ENCODE peak calls at places on chromosomes 11 and 22, in eight cellular contexts. R is AG09309; S is lung; E is BE2C; V is upper lobe of right lung; X is CD4-positive, alpha-beta T cell; N is fibroblast of lung; A is heart left ventricle. L is an unnamed sample.

GRCh38 chr11:2848497-2848896 is 37.1 kb downstream of the CDKN1C start:
- DNase-seq in R (no peak), S (no peak), E (no peak), V (no peak), X (no peak), N (no peak), A (no peak), L (no peak)

GRCh38 chr11:62245271-62245753 is 3.3 kb downstream of the SCGB1D2 start:
- DNase-seq in R (no peak), S (no peak), E (peak; percentile 10), V (no peak), X (no peak), N (peak; percentile 14), A (no peak), L (peak; percentile 79)

GRCh38 chr22:31532060-31532459 is 35.7 kb downstream of the SFI1 start:
- DNase-seq in R (no peak), S (no peak), E (no peak), V (no peak), X (no peak), N (no peak), A (no peak), L (no peak)

GRCh38 chr11:3627291-3627690 is 14.5 kb downstream of the ART5 start:
- DNase-seq in R (peak; percentile 20), S (no peak), E (no peak), V (no peak), X (no peak), N (no peak), A (no peak), L (no peak)

GRCh38 chr11:76845069-76845468 is 15.6 kb upstream of the ACER3 start:
- DNase-seq in R (no peak), S (no peak), E (no peak), V (no peak), X (no peak), N (no peak), A (no peak), L (no peak)

GRCh38 chr11:46050652-46051051 is 70.6 kb downstream of the PHF21A start:
- DNase-seq in R (no peak), S (no peak), E (no peak), V (no peak), X (no peak), N (no peak), A (no peak), L (no peak)

GRCh38 chr11:45902452-45903380 is 4.4 kb downstream of the FREY1 start:
- DNase-seq in R (no peak), S (no peak), E (no peak), V (no peak), X (no peak), N (no peak), A (no peak), L (no peak)

GRCh38 chr11:62666259-62666926 is 1.3 kb downstream of the CSKMT start:
- DNase-seq in R (no peak), S (no peak), E (no peak), V (no peak), X (no peak), N (no peak), A (no peak), L (no peak)

GRCh38 chr11:70739091-70739490 is 340.8 kb downstream of the CTTN start:
- DNase-seq in R (no peak), S (no peak), E (no peak), V (peak; percentile 49), X (no peak), N (no peak), A (no peak), L (no peak)

GRCh38 chr11:34654491-34655334 is 33.8 kb downstream of the EHF start:
- DNase-seq in R (peak; percentile 38), S (peak; percentile 90), E (no peak), V (peak; percentile 88), X (no peak), N (peak; percentile 90), A (no peak), L (no peak)

GRCh38 chr11:34655335-34656008 is 34.6 kb downstream of the EHF start:
- DNase-seq in R (peak; percentile 57), S (no peak), E (no peak), V (no peak), X (no peak), N (peak; percentile 78), A (no peak), L (no peak)

GRCh38 chr11:34653031-34653430 is 32.1 kb downstream of the EHF start:
- DNase-seq in R (no peak), S (no peak), E (no peak), V (no peak), X (no peak), N (no peak), A (no peak), L (no peak)

GRCh38 chr11:34652191-34652958 is 31.5 kb downstream of the EHF start:
- DNase-seq in R (no peak), S (no peak), E (no peak), V (no peak), X (no peak), N (no peak), A (no peak), L (no peak)

GRCh38 chr11:34653851-34654490 is 33.1 kb downstream of the EHF start:
- DNase-seq in R (peak; percentile 97), S (peak; percentile 63), E (no peak), V (peak; percentile 77), X (no peak), N (peak; percentile 98), A (no peak), L (no peak)
- TF ChIP-seq CTCF in R (peak; percentile 19), S (no peak), E (no peak), V (no peak), X (no peak), N (no peak), A (no peak), L (no peak)

GRCh38 chr22:46996595-46997310 is 234.3 kb downstream of the TBC1D22A start:
- DNase-seq in R (no peak), S (no peak), E (no peak), V (no peak), X (no peak), N (no peak), A (no peak), L (no peak)
- TF ChIP-seq CTCF in R (peak; percentile 30), S (no peak), E (peak; percentile 47), V (no peak), X (no peak), N (no peak), A (no peak), L (no peak)

GRCh38 chr22:46931414-46931813 is 169.0 kb downstream of the TBC1D22A start:
- DNase-seq in R (no peak), S (no peak), E (no peak), V (no peak), X (no peak), N (no peak), A (no peak), L (no peak)
- TF ChIP-seq CTCF in R (peak; percentile 41), S (no peak), E (peak; percentile 3), V (no peak), X (no peak), N (no peak), A (no peak), L (no peak)

DNA sequence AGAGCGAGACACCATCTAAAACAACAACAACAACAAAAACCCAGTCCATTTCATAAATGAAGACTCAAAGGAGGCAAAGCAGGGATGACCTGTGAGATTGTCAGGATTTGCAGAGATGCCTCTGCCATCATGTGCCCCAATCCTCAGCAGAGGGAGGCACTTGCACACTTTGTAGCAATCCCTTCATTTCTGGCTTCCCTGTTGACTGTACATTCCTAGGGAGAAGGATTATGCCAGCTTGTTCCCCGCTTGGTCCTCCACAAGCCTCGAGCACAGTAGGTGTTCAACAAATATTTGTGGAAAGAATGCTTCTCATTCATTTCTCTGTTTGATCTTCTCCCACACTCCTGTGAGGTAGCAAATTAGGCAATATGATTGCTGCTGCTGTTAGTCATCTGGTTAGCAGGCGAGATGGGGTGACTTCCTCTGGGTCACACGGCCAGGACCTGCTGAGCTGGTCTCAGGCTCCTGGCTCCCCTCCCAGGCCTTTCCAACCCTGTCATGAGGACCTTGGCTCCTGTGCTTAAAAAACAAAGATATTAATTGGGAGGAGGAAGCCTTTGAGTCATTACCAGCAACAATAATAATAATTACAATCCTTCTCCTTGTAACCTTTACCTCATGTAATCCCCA is 34.1 kb downstream of the LIF start:
- DNase-seq in R (peak; percentile 71), S (peak; percentile 89), E (no peak), V (peak; percentile 91), X (no peak), N (peak; percentile 90), A (no peak), L (no peak)
- TF ChIP-seq CTCF in R (peak; percentile 17), S (no peak), E (no peak), V (no peak), X (no peak), N (no peak), A (no peak), L (no peak)

GRCh38 chr11:66195867-66196266 is 72.6 kb upstream of the RAB1B start:
- DNase-seq in R (no peak), S (no peak), E (no peak), V (no peak), X (no peak), N (no peak), A (no peak), L (no peak)
- TF ChIP-seq CTCF in R (no peak), S (no peak), E (no peak), V (no peak), X (no peak), N (no peak), A (no peak), L (no peak)

GRCh38 chr11:11867720-11868119 is 25.9 kb downstream of the USP47 start:
- DNase-seq in R (no peak), S (no peak), E (no peak), V (no peak), X (no peak), N (no peak), A (no peak), L (no peak)
- TF ChIP-seq CTCF in R (no peak), S (no peak), E (no peak), V (no peak), X (no peak), N (no peak), A (no peak), L (no peak)

GRCh38 chr11:126989942-126990715 is 10.4 kb downstream of the KIRREL3 start:
- DNase-seq in R (peak; percentile 43), S (peak; percentile 62), E (peak; percentile 87), V (peak; percentile 86), X (peak; percentile 27), N (peak; percentile 53), A (peak; percentile 41), L (peak; percentile 92)
- TF ChIP-seq CTCF in R (peak; percentile 99), S (peak; percentile 79), E (peak; percentile 97), V (peak; percentile 93), X (peak; percentile 58), N (peak; percentile 99), A (peak; percentile 79), L (peak; percentile 90)

DNA sequence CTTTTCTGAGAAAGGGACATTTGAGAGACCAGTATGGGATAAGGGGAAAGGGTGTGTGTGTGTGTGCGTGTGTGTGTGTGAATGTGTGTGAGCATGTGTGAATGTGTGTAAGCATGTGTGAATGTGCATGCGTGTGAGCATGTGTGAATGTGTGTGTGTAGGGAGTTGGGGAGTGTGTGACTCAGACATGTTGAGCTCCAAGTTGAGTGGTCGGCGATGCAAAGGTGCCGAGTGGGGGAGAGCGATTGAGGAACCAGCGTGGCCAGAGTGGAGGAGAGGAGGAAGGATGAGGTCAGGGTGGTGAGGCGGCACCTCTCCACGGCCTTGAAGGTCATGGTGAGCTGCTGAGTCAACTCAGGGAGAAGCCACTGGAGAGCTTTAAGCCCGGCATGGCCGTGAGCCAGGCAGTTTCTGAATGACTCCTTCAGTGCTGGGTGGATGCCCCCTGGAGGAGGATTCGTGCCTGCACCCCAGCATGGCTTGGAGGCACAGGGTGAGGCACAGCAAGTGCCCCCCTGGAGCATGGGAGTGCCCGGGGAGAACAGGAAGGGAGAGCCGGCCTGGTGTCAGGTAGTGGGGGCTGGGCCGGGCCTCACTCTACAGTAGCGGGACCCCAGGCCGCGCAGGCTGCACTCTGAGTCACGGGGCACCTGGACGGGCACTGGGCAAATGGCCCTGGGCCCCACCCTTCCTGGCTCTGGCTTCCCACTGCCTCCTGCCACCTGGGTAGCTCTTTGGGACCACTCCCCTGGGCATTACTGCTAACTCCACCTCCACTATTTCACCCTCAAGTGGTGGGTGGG is 8.2 kb upstream of the CCDC88B start:
- DNase-seq in R (peak; percentile 63), S (peak; percentile 92), E (peak; percentile 49), V (peak; percentile 95), X (peak; percentile 44), N (peak; percentile 86), A (peak; percentile 61), L (no peak)
- TF ChIP-seq CTCF in R (peak; percentile 84), S (peak; percentile 29), E (peak; percentile 43), V (peak; percentile 57), X (peak; percentile 8), N (peak; percentile 57), A (peak; percentile 51), L (peak; percentile 13)